ENCODE peak calls at places on chromosome 9, in seven cellular contexts. One of them, this sample, is unnamed.

GRCh38 chr9:83047839-83048775 is 14.8 kb downstream of the RASEF start:
- DNase-seq in IMR-90: peak
- DNase-seq in H9: no peak
- DNase-seq in astrocyte: peak
- DNase-seq in neural progenitor cell: no peak
- DNase-seq in mesenchymal stem cell: no peak
- DNase-seq in mammary epithelial cell: peak
- DNase-seq in this sample: no peak

GRCh38 chr9:38771593-38771992 is 51.7 kb upstream of the FAM240B start:
- DNase-seq in IMR-90: no peak
- DNase-seq in H9: no peak
- DNase-seq in astrocyte: no peak
- DNase-seq in neural progenitor cell: no peak
- DNase-seq in mesenchymal stem cell: no peak
- DNase-seq in mammary epithelial cell: no peak
- DNase-seq in this sample: no peak

GRCh38 chr9:126392662-126393383 is 66.2 kb downstream of the MVB12B start:
- DNase-seq in IMR-90: no peak
- DNase-seq in H9: no peak
- DNase-seq in astrocyte: no peak
- DNase-seq in neural progenitor cell: no peak
- DNase-seq in mesenchymal stem cell: no peak
- DNase-seq in mammary epithelial cell: no peak
- DNase-seq in this sample: no peak

GRCh38 chr9:32533338-32533737 is 7.3 kb upstream of the RIGI start:
- DNase-seq in IMR-90: peak
- DNase-seq in H9: no peak
- DNase-seq in astrocyte: no peak
- DNase-seq in neural progenitor cell: no peak
- DNase-seq in mesenchymal stem cell: no peak
- DNase-seq in mammary epithelial cell: no peak
- DNase-seq in this sample: no peak

GRCh38 chr9:84297162-84297821 is 43.3 kb downstream of the SLC28A3 start:
- DNase-seq in IMR-90: peak
- DNase-seq in H9: no peak
- DNase-seq in astrocyte: peak
- DNase-seq in neural progenitor cell: no peak
- DNase-seq in mesenchymal stem cell: peak
- DNase-seq in mammary epithelial cell: peak
- DNase-seq in this sample: no peak

GRCh38 chr9:116208417-116209232 is 55.0 kb downstream of the PAPPA start:
- DNase-seq in IMR-90: peak
- DNase-seq in H9: no peak
- DNase-seq in astrocyte: no peak
- DNase-seq in neural progenitor cell: no peak
- DNase-seq in mesenchymal stem cell: peak
- DNase-seq in mammary epithelial cell: peak
- DNase-seq in this sample: no peak

GRCh38 chr9:19994296-19994695 is 205.5 kb upstream of the SLC24A2 start:
- DNase-seq in IMR-90: no peak
- DNase-seq in H9: no peak
- DNase-seq in astrocyte: peak
- DNase-seq in neural progenitor cell: no peak
- DNase-seq in mesenchymal stem cell: no peak
- DNase-seq in mammary epithelial cell: peak
- DNase-seq in this sample: no peak

GRCh38 chr9:112186695-112187094 is 11.6 kb upstream of the SUSD1 start:
- DNase-seq in IMR-90: no peak
- DNase-seq in H9: no peak
- DNase-seq in astrocyte: no peak
- DNase-seq in neural progenitor cell: no peak
- DNase-seq in mesenchymal stem cell: no peak
- DNase-seq in mammary epithelial cell: peak
- DNase-seq in this sample: no peak

GRCh38 chr9:135343733-135344522 is 135.7 kb upstream of the PPP1R26 start:
- DNase-seq in IMR-90: peak
- DNase-seq in H9: peak
- DNase-seq in astrocyte: no peak
- DNase-seq in neural progenitor cell: peak
- DNase-seq in mesenchymal stem cell: no peak
- DNase-seq in mammary epithelial cell: peak
- DNase-seq in this sample: peak

GRCh38 chr9:119268985-119269384 is 100.2 kb downstream of the BRINP1 start:
- DNase-seq in IMR-90: no peak
- DNase-seq in H9: no peak
- DNase-seq in astrocyte: peak
- DNase-seq in neural progenitor cell: no peak
- DNase-seq in mesenchymal stem cell: no peak
- DNase-seq in mammary epithelial cell: peak
- DNase-seq in this sample: no peak

GRCh38 chr9:846852-847251 is 5.4 kb downstream of the DMRT1 start:
- DNase-seq in IMR-90: no peak
- DNase-seq in H9: peak
- DNase-seq in astrocyte: no peak
- DNase-seq in neural progenitor cell: peak
- DNase-seq in mesenchymal stem cell: no peak
- DNase-seq in mammary epithelial cell: peak
- DNase-seq in this sample: no peak

GRCh38 chr9:131282688-131283422 is 6.5 kb upstream of the FAM78A start:
- DNase-seq in IMR-90: peak
- DNase-seq in H9: peak
- DNase-seq in astrocyte: peak
- DNase-seq in neural progenitor cell: peak
- DNase-seq in mesenchymal stem cell: peak
- DNase-seq in mammary epithelial cell: no peak
- DNase-seq in this sample: no peak

GRCh38 chr9:127762111-127762676 is 16.3 kb downstream of the SH2D3C start:
- DNase-seq in IMR-90: no peak
- DNase-seq in H9: no peak
- DNase-seq in astrocyte: no peak
- DNase-seq in neural progenitor cell: no peak
- DNase-seq in mesenchymal stem cell: no peak
- DNase-seq in mammary epithelial cell: no peak
- DNase-seq in this sample: no peak

GRCh38 chr9:8859416-8859815 is 1059.8 kb upstream of the DMAC1 start:
- DNase-seq in IMR-90: no peak
- DNase-seq in H9: no peak
- DNase-seq in astrocyte: no peak
- DNase-seq in neural progenitor cell: peak
- DNase-seq in mesenchymal stem cell: no peak
- DNase-seq in mammary epithelial cell: no peak
- DNase-seq in this sample: no peak

GRCh38 chr9:19934301-19934868 is 145.5 kb upstream of the SLC24A2 start:
- DNase-seq in IMR-90: peak
- DNase-seq in H9: peak
- DNase-seq in astrocyte: peak
- DNase-seq in neural progenitor cell: peak
- DNase-seq in mesenchymal stem cell: peak
- DNase-seq in mammary epithelial cell: no peak
- DNase-seq in this sample: no peak

GRCh38 chr9:130768265-130768664 is 66.8 kb upstream of the ABL1 start:
- DNase-seq in IMR-90: peak
- DNase-seq in H9: peak
- DNase-seq in astrocyte: no peak
- DNase-seq in neural progenitor cell: no peak
- DNase-seq in mesenchymal stem cell: peak
- DNase-seq in mammary epithelial cell: no peak
- DNase-seq in this sample: no peak

GRCh38 chr9:20043035-20043434 is 254.2 kb upstream of the SLC24A2 start:
- DNase-seq in IMR-90: no peak
- DNase-seq in H9: no peak
- DNase-seq in astrocyte: no peak
- DNase-seq in neural progenitor cell: no peak
- DNase-seq in mesenchymal stem cell: no peak
- DNase-seq in mammary epithelial cell: no peak
- DNase-seq in this sample: no peak

GRCh38 chr9:117464941-117465616 is 50.2 kb upstream of the ASTN2 start:
- DNase-seq in IMR-90: no peak
- DNase-seq in H9: no peak
- DNase-seq in astrocyte: no peak
- DNase-seq in neural progenitor cell: no peak
- DNase-seq in mesenchymal stem cell: no peak
- DNase-seq in mammary epithelial cell: no peak
- DNase-seq in this sample: no peak

GRCh38 chr9:26163931-26164330 is 485.7 kb upstream of the TUSC1 start:
- DNase-seq in IMR-90: peak
- DNase-seq in H9: no peak
- DNase-seq in astrocyte: no peak
- DNase-seq in neural progenitor cell: no peak
- DNase-seq in mesenchymal stem cell: peak
- DNase-seq in mammary epithelial cell: no peak
- DNase-seq in this sample: no peak

GRCh38 chr9:131627846-131628820 is 82.8 kb downstream of the PRRT1B start:
- DNase-seq in IMR-90: peak
- DNase-seq in H9: no peak
- DNase-seq in astrocyte: peak
- DNase-seq in neural progenitor cell: no peak
- DNase-seq in mesenchymal stem cell: peak
- DNase-seq in mammary epithelial cell: no peak
- DNase-seq in this sample: no peak

GRCh38 chr9:106892632-106893031 is 29.7 kb downstream of the ZNF462 start:
- DNase-seq in IMR-90: peak
- DNase-seq in H9: peak
- DNase-seq in astrocyte: peak
- DNase-seq in neural progenitor cell: peak
- DNase-seq in mesenchymal stem cell: peak
- DNase-seq in mammary epithelial cell: peak
- DNase-seq in this sample: no peak

GRCh38 chr9:91898451-91899433 is 51.3 kb downstream of the ROR2 start:
- DNase-seq in IMR-90: peak
- DNase-seq in H9: no peak
- DNase-seq in astrocyte: peak
- DNase-seq in neural progenitor cell: peak
- DNase-seq in mesenchymal stem cell: peak
- DNase-seq in mammary epithelial cell: no peak
- DNase-seq in this sample: no peak

GRCh38 chr9:112338561-112338960 is 5.1 kb upstream of the PTBP3 start:
- DNase-seq in IMR-90: peak
- DNase-seq in H9: no peak
- DNase-seq in astrocyte: peak
- DNase-seq in neural progenitor cell: no peak
- DNase-seq in mesenchymal stem cell: peak
- DNase-seq in mammary epithelial cell: peak
- DNase-seq in this sample: no peak

GRCh38 chr9:126839301-126839700 is 21.1 kb upstream of the ZBTB34 start:
- DNase-seq in IMR-90: no peak
- DNase-seq in H9: no peak
- DNase-seq in astrocyte: no peak
- DNase-seq in neural progenitor cell: no peak
- DNase-seq in mesenchymal stem cell: no peak
- DNase-seq in mammary epithelial cell: no peak
- DNase-seq in this sample: no peak

GRCh38 chr9:92746567-92747458 is 17.8 kb downstream of the BICD2 start:
- DNase-seq in IMR-90: peak
- DNase-seq in H9: peak
- DNase-seq in astrocyte: peak
- DNase-seq in neural progenitor cell: no peak
- DNase-seq in mesenchymal stem cell: peak
- DNase-seq in mammary epithelial cell: no peak
- DNase-seq in this sample: no peak

GRCh38 chr9:116566677-116567488 is 120.2 kb upstream of the TRIM32 start:
- DNase-seq in IMR-90: peak
- DNase-seq in H9: no peak
- DNase-seq in astrocyte: peak
- DNase-seq in neural progenitor cell: no peak
- DNase-seq in mesenchymal stem cell: peak
- DNase-seq in mammary epithelial cell: no peak
- DNase-seq in this sample: no peak

GRCh38 chr9:125189361-125190289 is at the start of gene PPP6C:
- DNase-seq in IMR-90: peak
- DNase-seq in H9: peak
- DNase-seq in astrocyte: peak
- DNase-seq in neural progenitor cell: peak
- DNase-seq in mesenchymal stem cell: peak
- DNase-seq in mammary epithelial cell: peak
- DNase-seq in this sample: peak
- H3K9ac ChIP-seq in IMR-90: peak
- H3K9ac ChIP-seq in H9: peak
- H3K9ac ChIP-seq in astrocyte: peak
- H3K9ac ChIP-seq in neural progenitor cell: peak
- H3K9ac ChIP-seq in mesenchymal stem cell: peak
- H3K9ac ChIP-seq in mammary epithelial cell: peak
- H3K9ac ChIP-seq in this sample: peak

GRCh38 chr9:35606726-35607125 is 1.7 kb downstream of the TESK1 start:
- DNase-seq in IMR-90: no peak
- DNase-seq in H9: no peak
- DNase-seq in astrocyte: no peak
- DNase-seq in neural progenitor cell: no peak
- DNase-seq in mesenchymal stem cell: no peak
- DNase-seq in mammary epithelial cell: no peak
- DNase-seq in this sample: no peak
- H3K9ac ChIP-seq in IMR-90: no peak
- H3K9ac ChIP-seq in H9: no peak
- H3K9ac ChIP-seq in astrocyte: no peak
- H3K9ac ChIP-seq in neural progenitor cell: no peak
- H3K9ac ChIP-seq in mesenchymal stem cell: peak
- H3K9ac ChIP-seq in mammary epithelial cell: no peak
- H3K9ac ChIP-seq in this sample: peak

DNA sequence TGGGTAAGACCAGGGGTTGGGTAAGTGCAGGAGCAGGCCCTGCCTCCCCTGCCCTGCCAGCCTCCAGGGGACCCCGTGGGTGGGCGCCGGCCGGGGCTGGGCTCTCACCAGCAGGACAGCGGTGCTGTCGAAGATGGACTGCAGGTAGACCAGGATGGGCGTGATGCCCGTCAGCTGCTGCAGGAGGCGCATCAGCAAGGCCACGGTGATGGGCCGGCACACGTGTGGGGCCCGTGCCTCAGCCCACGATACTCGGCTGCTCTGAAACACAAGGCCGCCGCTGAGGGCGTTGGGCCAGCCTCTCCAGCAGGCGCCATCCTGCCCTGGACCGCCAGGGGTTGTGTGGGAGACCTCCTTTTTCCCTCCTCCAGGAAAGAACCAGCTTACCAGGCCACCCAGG is 4.0 kb downstream of the SLC2A6 start:
- DNase-seq in IMR-90: no peak
- DNase-seq in H9: no peak
- DNase-seq in astrocyte: no peak
- DNase-seq in neural progenitor cell: no peak
- DNase-seq in mesenchymal stem cell: no peak
- DNase-seq in mammary epithelial cell: no peak
- DNase-seq in this sample: no peak
- H3K9ac ChIP-seq in IMR-90: no peak
- H3K9ac ChIP-seq in H9: no peak
- H3K9ac ChIP-seq in astrocyte: no peak
- H3K9ac ChIP-seq in neural progenitor cell: no peak
- H3K9ac ChIP-seq in mesenchymal stem cell: no peak
- H3K9ac ChIP-seq in mammary epithelial cell: no peak
- H3K9ac ChIP-seq in this sample: no peak

DNA sequence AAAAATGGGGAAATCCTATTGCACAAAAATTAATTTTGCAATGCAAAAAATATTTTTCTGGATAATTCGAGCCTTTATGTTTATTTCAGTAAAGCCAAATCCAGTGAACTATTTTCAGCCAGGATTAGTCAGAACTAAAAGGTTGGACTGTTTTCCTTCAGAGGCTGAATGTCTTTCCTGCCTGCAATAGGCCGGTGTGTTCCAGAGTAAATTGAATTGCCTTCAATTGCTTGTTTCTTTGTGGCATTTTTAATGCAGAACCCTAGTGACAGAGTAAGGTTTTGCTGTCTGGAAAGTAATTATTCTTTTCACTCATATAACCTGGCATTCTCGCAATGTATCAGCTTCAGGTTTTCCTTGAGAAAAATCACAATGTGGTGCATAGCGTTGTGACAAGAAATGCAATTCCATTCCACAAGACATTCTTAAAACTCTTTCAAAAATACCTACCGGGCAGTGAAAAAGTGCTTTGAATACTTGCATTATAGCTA is 183.7 kb downstream of the GLIS3 start:
- DNase-seq in IMR-90: peak
- DNase-seq in H9: no peak
- DNase-seq in astrocyte: peak
- DNase-seq in neural progenitor cell: no peak
- DNase-seq in mesenchymal stem cell: no peak
- DNase-seq in mammary epithelial cell: no peak
- DNase-seq in this sample: no peak
- H3K9ac ChIP-seq in IMR-90: no peak
- H3K9ac ChIP-seq in H9: no peak
- H3K9ac ChIP-seq in astrocyte: peak
- H3K9ac ChIP-seq in neural progenitor cell: no peak
- H3K9ac ChIP-seq in mesenchymal stem cell: peak
- H3K9ac ChIP-seq in mammary epithelial cell: no peak
- H3K9ac ChIP-seq in this sample: no peak

This sample was measured in DND-41.